ENCODE peak calls at places on chromosomes 4 and X, in ten cellular contexts. A is GM12865, M is AG09319, S is lower lobe of right lung, C is fibroblast of pulmonary artery, I is lower leg skin, N is HCT116, F is psoas muscle, O is HepG2, D is suprapubic skin. H is an unnamed sample.

GRCh38 chr4:2796261-2797187 is 3.6 kb downstream of the SH3BP2 start:
- DNase-seq in C (no peak), M (no peak), A (no peak), F (peak), N (no peak), O (no peak), D (peak), S (peak), I (peak), H (no peak)

GRCh38 chr4:4480685-4481393 is 61.0 kb downstream of the STX18 start:
- DNase-seq in O (no peak), F (no peak), N (no peak), S (no peak), C (peak), I (no peak), D (no peak), A (no peak), M (no peak), H (no peak)

GRCh38 chr4:3877236-3877635 is 111.1 kb downstream of the ADRA2C start:
- DNase-seq in D (no peak), S (no peak), C (no peak), A (no peak), F (no peak), M (no peak), N (no peak), I (no peak), O (no peak), H (no peak)

GRCh38 chr4:112421911-112422310 is 94.1 kb downstream of the NEUROG2 start:
- DNase-seq in S (no peak), C (no peak), I (no peak), F (no peak), O (no peak), N (no peak), A (no peak), M (no peak), D (no peak), H (no peak)

GRCh38 chrX:46676399-46677351 is 82.2 kb downstream of the SLC9A7 start:
- DNase-seq in D (no peak), I (no peak), A (no peak), M (no peak), S (no peak), O (no peak), C (no peak), F (no peak), N (no peak), H (no peak)

GRCh38 chr4:72779256-72779655 is 210.2 kb upstream of the ADAMTS3 start:
- DNase-seq in I (no peak), F (no peak), D (no peak), C (peak), M (no peak), A (no peak), S (no peak), O (no peak), N (no peak), H (no peak)

GRCh38 chr4:112423591-112423990 is 92.4 kb downstream of the NEUROG2 start:
- DNase-seq in A (no peak), N (no peak), C (no peak), O (no peak), M (no peak), S (no peak), D (no peak), I (no peak), F (no peak), H (no peak)

GRCh38 chr4:55445921-55446577 is 50.3 kb downstream of the TMEM165 start:
- DNase-seq in N (no peak), C (peak), I (no peak), A (no peak), M (no peak), F (no peak), S (no peak), D (no peak), O (no peak), H (no peak)

GRCh38 chr4:6781561-6781960 is 966 bp upstream of the KIAA0232 start:
- DNase-seq in M (no peak), F (no peak), I (no peak), N (no peak), D (no peak), O (no peak), C (no peak), A (no peak), S (no peak), H (no peak)

GRCh38 chr4:25367877-25368276 is 9.2 kb upstream of the ANAPC4 start:
- DNase-seq in C (no peak), S (no peak), F (no peak), O (no peak), D (no peak), M (no peak), I (no peak), A (no peak), N (no peak), H (no peak)

GRCh38 chr4:26815199-26815598 is 45.4 kb upstream of the STIM2 start:
- DNase-seq in O (no peak), N (no peak), I (no peak), S (no peak), A (no peak), C (no peak), D (no peak), M (no peak), F (no peak), H (no peak)

GRCh38 chr4:102610007-102610406 is 108.8 kb downstream of the NFKB1 start:
- DNase-seq in M (no peak), F (no peak), S (no peak), I (no peak), D (no peak), C (peak), N (no peak), A (peak), O (no peak), H (no peak)

GRCh38 chrX:139194571-139195280 is 335.8 kb upstream of the F9 start:
- DNase-seq in D (no peak), S (peak), O (no peak), A (no peak), I (no peak), F (peak), M (no peak), C (no peak), N (no peak), H (no peak)

GRCh38 chr4:52606766-52607165 is 52.3 kb downstream of the USP46 start:
- DNase-seq in I (no peak), M (no peak), N (no peak), D (no peak), F (no peak), C (no peak), O (no peak), S (no peak), A (no peak), H (no peak)

GRCh38 chrX:101595739-101596419 is 21.9 kb downstream of the ARMCX6 start:
- DNase-seq in D (no peak), O (peak), M (no peak), I (no peak), S (no peak), N (peak), F (no peak), C (peak), A (peak), H (peak)

GRCh38 chr4:133377286-133377685 is 228.2 kb downstream of the PCDH10 start:
- DNase-seq in F (no peak), N (no peak), S (no peak), A (no peak), I (no peak), M (no peak), C (no peak), D (no peak), O (no peak), H (no peak)

GRCh38 chr4:80097395-80098177 is 24.6 kb upstream of the ANTXR2 start:
- DNase-seq in S (no peak), D (peak), C (peak), N (no peak), M (peak), I (peak), A (no peak), O (no peak), F (peak), H (no peak)

GRCh38 chrX:153469811-153470410 is 465 bp downstream of the HAUS7 start:
- DNase-seq in D (no peak), C (peak), M (no peak), I (no peak), F (peak), O (no peak), S (no peak), A (peak), N (no peak), H (peak)

GRCh38 chrX:153471663-153472280 is 1.4 kb upstream of the HAUS7 start:
- DNase-seq in O (no peak), F (no peak), N (no peak), C (no peak), I (no peak), M (no peak), D (no peak), A (no peak), S (no peak), H (no peak)

GRCh38 chrX:153473126-153473525 is 2.8 kb upstream of the HAUS7 start:
- DNase-seq in I (no peak), N (no peak), O (no peak), F (no peak), C (no peak), M (no peak), A (no peak), D (no peak), S (no peak), H (no peak)

GRCh38 chrX:153468008-153468580 is 2.3 kb downstream of the HAUS7 start:
- DNase-seq in S (no peak), D (no peak), M (no peak), I (no peak), O (no peak), N (no peak), A (no peak), F (no peak), C (no peak), H (no peak)

GRCh38 chrX:153470411-153471363 is at the start of gene HAUS7:
- DNase-seq in D (peak), M (peak), N (peak), A (peak), S (peak), O (peak), F (peak), C (peak), I (peak), H (peak)
- TF ChIP-seq CTCF in D (peak), M (peak), N (peak), A (peak), S (peak), O (peak), F (peak), C (peak), I (no peak), H (peak)

DNA sequence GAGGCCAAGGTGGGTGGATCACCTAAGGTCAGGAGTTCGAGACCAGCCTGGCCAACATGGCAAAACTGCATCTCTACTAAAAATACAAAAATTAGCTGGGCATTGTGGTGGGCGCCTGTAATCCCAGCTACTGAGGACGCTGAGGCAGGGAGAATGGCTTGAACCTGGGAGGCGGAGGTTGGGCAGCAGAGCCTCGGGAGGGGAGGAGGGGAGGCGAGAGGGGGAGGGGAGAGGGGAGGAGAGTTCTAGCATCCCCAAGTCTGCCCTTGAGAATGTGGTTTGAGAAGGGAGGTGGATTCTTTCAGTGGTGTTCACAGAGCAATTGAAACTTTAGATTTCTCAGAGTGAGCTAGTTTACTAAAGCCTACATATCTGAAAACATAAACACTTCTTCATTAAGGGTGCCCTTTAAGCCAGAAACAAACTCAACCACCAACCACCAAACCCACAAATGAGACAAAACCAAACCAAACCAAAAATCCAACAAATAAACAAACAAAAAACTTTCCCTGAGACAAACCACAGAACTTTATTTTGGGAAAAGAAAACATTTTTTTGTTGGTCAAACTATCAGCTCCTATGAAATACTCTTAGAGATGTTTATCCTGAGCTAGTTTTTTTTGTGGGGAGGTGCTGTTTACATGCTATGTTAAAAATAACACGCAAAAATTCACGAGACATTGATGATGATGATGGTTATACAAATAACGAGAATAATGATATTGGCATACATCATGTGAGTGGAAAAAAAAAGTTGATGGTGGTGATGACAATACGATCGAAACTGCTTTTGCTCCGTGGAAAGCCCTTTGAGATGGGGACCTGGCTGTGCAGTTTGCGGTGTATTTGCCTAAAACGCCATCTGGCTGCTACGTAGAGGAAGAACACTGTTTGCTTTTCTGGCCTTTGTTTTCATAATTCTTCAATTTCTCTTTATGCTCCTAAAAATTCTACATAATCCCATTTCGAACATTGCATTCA is 98.2 kb upstream of the PRKX start:
- DNase-seq in O (peak), A (peak), D (no peak), F (no peak), I (no peak), M (no peak), S (no peak), C (peak), N (peak), H (peak)
- TF ChIP-seq CTCF in O (peak), A (peak), D (peak), F (peak), I (no peak), M (peak), S (peak), C (peak), N (peak), H (peak)

DNA sequence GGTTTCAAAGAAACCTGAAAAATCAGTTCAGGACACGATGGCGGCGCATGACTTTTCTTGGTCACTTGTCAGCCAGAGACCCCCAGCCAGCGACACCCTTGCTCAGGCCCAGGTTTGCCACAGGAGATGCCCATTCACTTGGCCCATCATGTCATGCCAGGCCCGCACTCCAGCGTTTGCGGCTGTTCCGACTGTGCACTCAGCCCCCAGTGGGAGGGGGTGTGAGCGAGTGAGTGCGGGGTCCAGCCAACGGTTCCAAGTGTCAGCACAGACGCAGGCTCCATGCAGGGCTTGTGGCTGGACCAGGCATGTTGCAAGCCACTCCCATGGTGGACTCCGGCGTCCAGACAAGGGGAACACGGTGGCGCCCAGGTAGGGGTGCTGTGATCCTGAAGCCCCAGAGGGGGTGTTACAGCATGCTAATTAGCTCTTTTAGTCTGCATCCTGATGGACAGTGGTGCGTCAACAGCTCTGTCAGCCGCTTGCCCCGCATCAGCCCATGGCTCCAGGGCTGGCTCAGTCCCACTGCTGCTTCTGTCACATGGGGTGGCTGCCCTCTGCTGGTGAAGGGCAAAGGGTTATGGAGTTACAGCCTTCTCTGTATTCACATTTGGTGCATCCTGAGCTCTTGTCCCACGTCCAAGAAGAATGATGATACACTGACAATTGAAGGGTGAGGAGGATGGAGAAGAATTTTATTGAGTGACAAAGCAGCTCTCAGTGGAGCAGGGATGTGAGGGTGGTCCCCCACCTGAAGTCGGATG is 3.7 kb upstream of the MAEA start:
- DNase-seq in D (no peak), M (no peak), S (no peak), I (peak), A (peak), F (no peak), O (peak), N (no peak), C (peak), H (peak)
- TF ChIP-seq CTCF in D (no peak), M (peak), S (peak), I (no peak), A (peak), F (no peak), O (peak), N (peak), C (no peak), H (peak)

GRCh38 chr4:20383283-20383682 is 131.6 kb downstream of the SLIT2 start:
- DNase-seq in N (no peak), A (no peak), M (no peak), D (no peak), O (no peak), F (no peak), I (no peak), C (no peak), S (no peak), H (no peak)
- TF ChIP-seq CTCF in N (no peak), A (no peak), M (no peak), D (no peak), O (no peak), F (no peak), I (no peak), C (no peak), S (no peak), H (no peak)

GRCh38 chr4:128782076-128782715 is 27.3 kb upstream of the JADE1 start:
- DNase-seq in M (no peak), N (peak), C (no peak), I (no peak), S (no peak), O (peak), D (no peak), F (peak), A (peak), H (peak)
- TF ChIP-seq CTCF in M (no peak), N (peak), C (no peak), I (no peak), S (peak), O (peak), D (no peak), F (peak), A (peak), H (peak)

GRCh38 chrX:153953342-153953830 is 8.9 kb upstream of the RENBP start:
- DNase-seq in D (no peak), M (no peak), N (no peak), O (peak), A (peak), C (peak), S (peak), F (peak), I (peak), H (peak)
- TF ChIP-seq CTCF in D (peak), M (peak), N (peak), O (peak), A (peak), C (peak), S (peak), F (peak), I (peak), H (peak)

GRCh38 chrX:15335135-15336022 is at the start of gene PIGA:
- DNase-seq in F (peak), I (peak), C (peak), M (peak), O (peak), S (peak), A (peak), D (peak), N (peak), H (peak)
- TF ChIP-seq CTCF in F (no peak), I (no peak), C (no peak), M (no peak), O (no peak), S (no peak), A (no peak), D (no peak), N (no peak), H (no peak)